ENCODE peak calls at places on chromosomes 2 and 18, in four cellular contexts. L, R, O and C are unnamed samples.

GRCh38 chr18:79397288-79397829 is 1.6 kb downstream of the NFATC1 start:
- DNase-seq in R (no peak), O (no peak), L (no peak), C (no peak)

GRCh38 chr18:24009246-24009645 is 5.3 kb upstream of the TTC39C start:
- DNase-seq in R (no peak), O (no peak), L (no peak), C (no peak)

GRCh38 chr2:156787517-156787916 is 351.3 kb downstream of the GPD2 start:
- DNase-seq in O (no peak), R (no peak), L (no peak), C (no peak)

GRCh38 chr2:156883828-156884615 is 373.5 kb upstream of the GALNT5 start:
- DNase-seq in L (no peak), R (no peak), O (no peak), C (no peak)

GRCh38 chr18:52337286-52337685 is 2.7 kb upstream of the DCC start:
- DNase-seq in L (no peak), O (no peak), R (no peak), C (no peak)

GRCh38 chr18:48629730-48630324 is 91.0 kb downstream of the CTIF start:
- DNase-seq in L (peak), O (no peak), R (no peak), C (no peak)

GRCh38 chr2:160010361-160011145 is 51.9 kb downstream of the PLA2R1 start:
- DNase-seq in R (no peak), O (no peak), L (no peak), C (no peak)

GRCh38 chr2:80519121-80519643 is 214.6 kb upstream of the LRRTM1 start:
- DNase-seq in R (no peak), O (no peak), L (no peak), C (no peak)

GRCh38 chr2:24124003-24124585 is 825 bp downstream of the FAM228B start:
- DNase-seq in L (no peak), R (no peak), O (no peak), C (peak)

GRCh38 chr2:113823729-113824595 is 65.9 kb upstream of the ACTR3 start:
- DNase-seq in O (no peak), L (no peak), R (no peak), C (no peak)

GRCh38 chr18:48818329-48819254 is 132.2 kb downstream of the SMAD7 start:
- DNase-seq in O (no peak), L (no peak), R (no peak), C (no peak)

GRCh38 chr2:239296020-239296932 is 104.5 kb downstream of the HDAC4 start:
- DNase-seq in O (no peak), L (peak), R (no peak), C (no peak)

GRCh38 chr2:67215636-67216035 is 181.5 kb upstream of the ETAA1 start:
- DNase-seq in L (no peak), R (no peak), O (no peak), C (no peak)

GRCh38 chr18:79558196-79559120 is 121.1 kb upstream of the CTDP1 start:
- DNase-seq in O (no peak), L (no peak), R (no peak), C (no peak)

GRCh38 chr2:120825370-120826259 is 89.9 kb downstream of the GLI2 start:
- DNase-seq in L (no peak), R (no peak), O (no peak), C (no peak)

GRCh38 chr2:32865399-32866068 is 81.2 kb upstream of the LTBP1 start:
- DNase-seq in R (no peak), O (no peak), L (no peak), C (no peak)

GRCh38 chr2:219783551-219783950 is 156.1 kb downstream of the SLC4A3 start:
- DNase-seq in R (no peak), L (no peak), O (no peak), C (no peak)

GRCh38 chr2:172436889-172437288 is 9.5 kb downstream of the ITGA6 start:
- DNase-seq in L (no peak), R (no peak), O (no peak), C (no peak)

GRCh38 chr2:64914247-64914646 is 75.0 kb upstream of the SLC1A4 start:
- DNase-seq in R (no peak), O (no peak), L (no peak), C (no peak)

GRCh38 chr2:227407601-227408089 is 19.9 kb upstream of the SCYGR1 start:
- DNase-seq in R (no peak), L (no peak), O (no peak), C (no peak)

GRCh38 chr18:61980355-61980754 is 87.5 kb upstream of the RNF152 start:
- DNase-seq in R (no peak), O (no peak), L (no peak), C (no peak)

GRCh38 chr2:58879834-58880233 is 638.7 kb upstream of the FANCL start:
- DNase-seq in O (no peak), R (no peak), L (no peak), C (no peak)

GRCh38 chr2:68465081-68465916 is 1.8 kb downstream of the FBXO48 start:
- DNase-seq in O (no peak), R (no peak), L (no peak), C (no peak)

GRCh38 chr2:74316616-74317295 is 26.5 kb downstream of the SLC4A5 start:
- DNase-seq in R (no peak), L (peak), O (no peak), C (peak)

GRCh38 chr2:11090158-11090557 is 65.1 kb upstream of the SLC66A3 start:
- DNase-seq in L (no peak), O (no peak), R (no peak), C (no peak)

GRCh38 chr2:168920504-168921157 is 19.5 kb downstream of the G6PC2 start:
- DNase-seq in L (peak), O (no peak), R (no peak), C (no peak)

GRCh38 chr18:22108674-22109073 is 60.7 kb upstream of the GATA6 start:
- DNase-seq in L (peak), O (no peak), R (no peak), C (no peak)

GRCh38 chr2:241773511-241774418 is 2.9 kb upstream of the GAL3ST2 start:
- DNase-seq in O (no peak), L (peak), R (no peak), C (no peak)

GRCh38 chr2:107285621-107286303 is 399.8 kb upstream of the ST6GAL2 start:
- DNase-seq in R (no peak), O (no peak), L (no peak), C (no peak)

GRCh38 chr2:102798181-102798580 is 36.4 kb downstream of the TMEM182 start:
- DNase-seq in R (no peak), O (no peak), L (no peak), C (no peak)

GRCh38 chr2:74441690-74442482 is at the start of gene RTKN:
- DNase-seq in R (no peak), L (peak), O (no peak), C (no peak)

GRCh38 chr18:79912409-79912991 is 39.0 kb downstream of the SLC66A2 start:
- DNase-seq in O (no peak), R (no peak), L (no peak), C (no peak)

GRCh38 chr18:9642799-9643445 is 28.6 kb upstream of the PPP4R1 start:
- DNase-seq in R (no peak), L (no peak), O (no peak), C (no peak)

GRCh38 chr2:182077451-182078142 is 91.9 kb downstream of the PPP1R1C start:
- DNase-seq in L (peak), R (no peak), O (no peak), C (peak)

GRCh38 chr18:76459687-76460350 is 35.2 kb downstream of the ZNF516 start:
- DNase-seq in R (no peak), L (no peak), O (no peak), C (no peak)
- TF ChIP-seq YY1 in R (no peak), L (no peak), O (no peak), C (no peak)

GRCh38 chr2:104936504-104936903 is 82.6 kb downstream of the POU3F3 start:
- DNase-seq in L (no peak), R (no peak), O (no peak), C (no peak)
- TF ChIP-seq SUZ12 in L (no peak), R (no peak), O (no peak), C (no peak)

DNA sequence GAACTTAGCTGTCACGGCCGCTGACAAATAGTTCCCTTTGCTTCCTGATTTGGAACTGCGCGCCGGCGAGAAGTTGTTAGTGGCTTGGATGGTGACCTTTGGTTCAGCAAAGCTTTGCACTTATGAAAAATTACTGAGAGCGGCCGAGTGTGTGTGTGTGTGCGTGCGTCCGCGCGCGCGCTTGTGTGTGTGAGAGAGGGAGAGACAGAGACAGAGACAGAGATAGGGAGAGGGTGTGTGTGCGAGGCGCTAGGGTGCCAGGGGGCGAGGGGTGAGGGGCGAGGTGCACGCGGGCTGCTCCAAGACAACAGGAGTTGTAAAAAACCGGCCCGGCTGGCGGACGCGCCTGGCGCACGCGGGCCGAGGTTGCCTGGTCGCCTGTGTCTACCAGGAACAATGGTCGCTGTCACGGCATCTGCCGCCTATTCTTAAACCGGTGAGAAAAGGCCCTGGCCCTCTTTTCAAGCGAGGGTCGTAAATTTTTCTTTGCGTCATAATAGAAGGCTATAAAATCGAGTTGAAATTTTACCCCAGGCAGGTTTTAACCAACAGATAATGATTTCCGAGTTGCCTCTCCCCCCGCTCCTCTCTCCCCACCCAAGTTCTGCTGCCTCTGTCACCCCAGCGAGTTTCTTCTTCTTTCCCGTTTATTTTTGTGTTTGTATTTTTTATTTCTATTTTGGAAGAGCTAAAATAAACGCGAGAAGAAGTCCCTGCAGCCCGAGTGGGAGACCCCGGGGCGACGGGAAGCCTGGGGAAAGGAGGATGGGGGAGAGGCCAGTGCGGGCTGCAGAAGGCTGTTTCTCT is 595 bp downstream of the HOXD3 start:
- DNase-seq in O (no peak), R (no peak), L (no peak), C (no peak)
- TF ChIP-seq YY1 in O (no peak), R (no peak), L (no peak), C (no peak)

GRCh38 chr2:115807302-115807701 is 1364.9 kb downstream of the DPP10 start:
- DNase-seq in O (no peak), L (no peak), R (no peak), C (no peak)
- TF ChIP-seq SUZ12 in O (no peak), L (no peak), R (no peak), C (no peak)

GRCh38 chr18:49846718-49847470 is 33.6 kb upstream of the ACAA2 start:
- DNase-seq in O (no peak), L (no peak), R (no peak), C (no peak)

GRCh38 chr18:49846263-49846662 is 32.9 kb upstream of the ACAA2 start:
- DNase-seq in O (no peak), R (no peak), L (no peak), C (no peak)

GRCh38 chr18:49849331-49850217 is 36.2 kb upstream of the ACAA2 start:
- DNase-seq in O (peak), R (no peak), L (peak), C (peak)

GRCh38 chr18:49847524-49847923 is 34.2 kb upstream of the ACAA2 start:
- DNase-seq in O (no peak), R (no peak), L (no peak), C (no peak)

DNA sequence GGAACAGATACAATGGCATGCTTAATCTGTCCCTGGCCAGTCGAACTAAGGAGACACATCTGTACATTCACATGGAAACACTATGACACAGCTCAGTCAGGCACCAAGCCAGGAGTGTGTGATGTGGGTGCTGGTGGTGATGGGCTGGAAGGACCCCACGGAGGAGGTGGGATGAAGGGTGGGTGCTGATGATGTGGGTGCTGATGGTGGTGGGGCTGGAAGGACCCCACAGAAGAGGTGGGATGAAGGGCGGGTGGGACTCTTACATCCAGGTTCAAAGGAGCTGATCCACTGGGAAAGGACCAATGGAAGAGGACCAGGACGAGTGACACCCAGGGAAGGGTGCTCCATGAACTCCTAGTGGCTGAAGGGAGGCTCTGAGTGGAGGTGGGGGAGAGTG is 34.8 kb upstream of the ACAA2 start:
- DNase-seq in R (no peak), O (no peak), L (no peak), C (no peak)
- TF ChIP-seq YY1 in R (no peak), O (no peak), L (no peak), C (no peak)

GRCh38 chr18:46421973-46422551 is 235.0 kb downstream of the LOXHD1 start:
- DNase-seq in O (no peak), L (no peak), R (no peak), C (no peak)

GRCh38 chr18:46415532-46415931 is 241.5 kb downstream of the LOXHD1 start:
- DNase-seq in O (no peak), R (no peak), L (no peak), C (no peak)

GRCh38 chr18:46419391-46420141 is 237.5 kb downstream of the LOXHD1 start:
- DNase-seq in O (no peak), R (no peak), L (no peak), C (no peak)

GRCh38 chr18:46416706-46417638 is 240.0 kb downstream of the LOXHD1 start:
- DNase-seq in L (no peak), R (no peak), O (no peak), C (no peak)

GRCh38 chr18:46418657-46419260 is 238.3 kb downstream of the LOXHD1 start:
- DNase-seq in L (no peak), O (no peak), R (no peak), C (no peak)
- TF ChIP-seq SUZ12 in L (no peak), O (no peak), R (no peak), C (no peak)

GRCh38 chr2:237422309-237422708 is 8.3 kb upstream of the COL6A3 start:
- DNase-seq in O (no peak), R (no peak), L (no peak), C (no peak)

GRCh38 chr2:237423891-237424290 is 9.9 kb upstream of the COL6A3 start:
- DNase-seq in L (no peak), O (no peak), R (no peak), C (no peak)

GRCh38 chr2:237424544-237424943 is 10.6 kb upstream of the COL6A3 start:
- DNase-seq in O (no peak), R (no peak), L (no peak), C (no peak)

GRCh38 chr2:237418300-237418699 is 4.3 kb upstream of the COL6A3 start:
- DNase-seq in O (no peak), L (no peak), R (no peak), C (no peak)

GRCh38 chr2:237421542-237422047 is 7.6 kb upstream of the COL6A3 start:
- DNase-seq in L (peak), O (peak), R (no peak), C (peak)
- TF ChIP-seq YY1 in L (no peak), O (peak), R (peak), C (no peak)

GRCh38 chr2:191976436-191976835 is 129.5 kb upstream of the CAVIN2 start:
- DNase-seq in R (no peak), O (no peak), L (no peak), C (no peak)

GRCh38 chr2:191983186-191983585 is 136.3 kb upstream of the CAVIN2 start:
- DNase-seq in O (no peak), L (no peak), R (no peak), C (no peak)

GRCh38 chr2:191983591-191983990 is 136.7 kb upstream of the CAVIN2 start:
- DNase-seq in L (no peak), R (no peak), O (no peak), C (no peak)

GRCh38 chr2:191977754-191978153 is 130.9 kb upstream of the CAVIN2 start:
- DNase-seq in L (no peak), R (no peak), O (no peak), C (no peak)

GRCh38 chr2:191979221-191979730 is 132.4 kb upstream of the CAVIN2 start:
- DNase-seq in L (no peak), R (no peak), O (no peak), C (no peak)
- TF ChIP-seq SUZ12 in L (no peak), R (no peak), O (no peak), C (no peak)

DNA sequence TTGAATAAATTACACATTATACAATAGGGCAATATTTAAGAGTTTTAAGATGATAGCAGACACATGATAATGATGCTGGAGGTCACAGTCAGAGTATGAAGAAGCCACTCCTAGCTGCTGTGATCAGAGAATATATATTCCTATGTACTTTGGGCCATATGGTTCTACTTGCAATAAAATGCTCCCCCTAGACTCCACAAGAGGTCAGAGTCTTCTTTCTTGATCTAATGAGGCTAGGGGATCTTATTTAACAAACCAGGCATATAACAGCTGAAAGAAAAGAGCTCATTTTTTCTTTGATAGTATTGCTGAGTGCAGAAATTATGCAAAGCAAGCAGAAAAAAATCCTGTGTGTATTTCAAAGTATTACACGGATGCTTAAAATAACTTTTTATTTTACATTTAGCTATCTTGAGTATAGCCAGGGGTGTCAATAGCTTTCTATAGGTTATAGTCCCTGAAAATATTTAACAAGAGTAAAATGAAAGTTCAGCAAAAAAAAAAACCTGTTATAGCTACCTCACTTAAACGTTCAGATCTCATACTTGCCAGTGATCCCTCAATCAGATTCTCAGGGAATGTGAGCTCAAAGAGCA is 748.7 kb upstream of the CHAC2 start:
- DNase-seq in L (no peak), R (no peak), O (no peak), C (no peak)
- TF ChIP-seq YY1 in L (no peak), R (no peak), O (no peak), C (no peak)

GRCh38 chr2:202821538-202822160 is 49.9 kb downstream of the ICA1L start:
- DNase-seq in R (no peak), O (no peak), L (no peak), C (no peak)
- TF ChIP-seq SUZ12 in R (no peak), O (no peak), L (no peak), C (no peak)